ENCODE peak calls at places on chromosomes 2 and 18, in ten cellular contexts. A is ascending aorta, P is heart right ventricle, U is body of pancreas, B is IMR-90, M is lower lobe of right lung, J is mammary epithelial cell, W is keratinocyte, F is brain microvascular endothelial cell, Y is left ventricle myocardium inferior. D is an unnamed sample. For H3K27me3, the result is how much of the 10 kb centered on the place peaks cover.

GRCh38 chr2:86194751-86195054 is 559 bp downstream of the IMMT start:
- DNase-seq in J (no peak), F (no peak), U (no peak), W (no peak), Y (no peak), B (no peak), M (no peak), A (peak), P (peak), D (no peak)

GRCh38 chr2:157194097-157194688 is 63.3 kb upstream of the GALNT5 start:
- DNase-seq in A (no peak), U (peak), F (peak), W (no peak), J (peak), B (peak), P (no peak), M (no peak), Y (no peak), D (peak)

GRCh38 chr18:59911600-59911999 is 11.8 kb downstream of the PMAIP1 start:
- DNase-seq in P (no peak), A (no peak), J (no peak), W (no peak), B (no peak), Y (no peak), M (no peak), U (no peak), F (no peak), D (no peak)

GRCh38 chr2:175436076-175436475 is 254.6 kb upstream of the ATP5MC3 start:
- DNase-seq in J (peak), F (no peak), W (no peak), Y (no peak), M (no peak), A (no peak), U (no peak), P (no peak), B (no peak), D (no peak)

GRCh38 chr2:31694444-31694843 is 113.7 kb upstream of the SRD5A2 start:
- DNase-seq in U (no peak), P (no peak), Y (no peak), J (peak), W (no peak), M (no peak), B (peak), A (no peak), F (no peak), D (no peak)

GRCh38 chr18:54845788-54846187 is 17.5 kb downstream of the RAB27B start:
- DNase-seq in U (no peak), W (no peak), P (no peak), J (peak), B (peak), A (no peak), M (no peak), Y (no peak), F (peak), D (no peak)

GRCh38 chr2:223779877-223780276 is 57.5 kb downstream of the AP1S3 start:
- DNase-seq in A (no peak), U (peak), F (peak), Y (no peak), M (no peak), J (peak), B (peak), P (no peak), W (no peak), D (peak)

GRCh38 chr2:17627434-17627833 is 86.9 kb downstream of the VSNL1 start:
- DNase-seq in U (no peak), M (no peak), A (peak), B (no peak), Y (no peak), F (no peak), J (peak), W (no peak), P (no peak), D (no peak)

GRCh38 chr2:174158003-174158402 is 90.3 kb downstream of the OLA1 start:
- DNase-seq in A (no peak), M (no peak), B (no peak), Y (no peak), W (no peak), U (peak), J (peak), P (no peak), F (peak), D (no peak)

GRCh38 chr2:239227661-239228371 is 173.0 kb downstream of the HDAC4 start:
- DNase-seq in M (no peak), B (peak), P (no peak), U (no peak), J (no peak), Y (no peak), F (no peak), A (peak), W (no peak), D (no peak)

GRCh38 chr2:239229545-239230279 is 171.1 kb downstream of the HDAC4 start:
- DNase-seq in J (no peak), U (no peak), B (no peak), A (peak), M (no peak), P (no peak), Y (no peak), F (peak), W (no peak), D (no peak)

GRCh38 chr2:239232195-239232578 is 168.6 kb downstream of the HDAC4 start:
- DNase-seq in P (no peak), U (no peak), Y (no peak), W (no peak), B (no peak), F (no peak), M (no peak), A (peak), J (no peak), D (no peak)

GRCh38 chr2:239233576-239233975 is 167.2 kb downstream of the HDAC4 start:
- DNase-seq in M (no peak), U (no peak), Y (no peak), A (peak), P (no peak), B (no peak), F (no peak), W (no peak), J (no peak), D (no peak)

GRCh38 chr2:239230318-239231052 is 170.3 kb downstream of the HDAC4 start:
- DNase-seq in J (no peak), M (peak), A (peak), W (no peak), F (no peak), Y (peak), U (peak), P (peak), B (no peak), D (no peak)
- H3K4me3 ChIP-seq in J (no peak), M (peak), A (no peak), W (no peak), F (no peak), Y (no peak), U (no peak), P (no peak), B (no peak), D (no peak)

GRCh38 chr2:160405077-160405865 is 88.3 kb downstream of the RBMS1 start:
- DNase-seq in W (no peak), P (no peak), F (no peak), J (no peak), M (no peak), A (no peak), U (no peak), Y (no peak), B (no peak), D (no peak)
- H3K27me3 ChIP-seq in W (under half), P (under half), F (under half), J (under half), M (under half), A (under half), U (under half), Y (under half), B (under half), D (under half)

GRCh38 chr2:144279165-144279564 is 240.8 kb downstream of the ZEB2 start:
- DNase-seq in B (no peak), A (no peak), U (no peak), P (no peak), Y (no peak), W (no peak), F (no peak), M (no peak), J (no peak), D (no peak)

GRCh38 chr2:144274131-144274530 is 245.8 kb downstream of the ZEB2 start:
- DNase-seq in M (no peak), J (no peak), F (no peak), W (no peak), U (no peak), B (no peak), A (no peak), P (no peak), Y (no peak), D (no peak)

GRCh38 chr2:144280009-144280408 is 239.9 kb downstream of the ZEB2 start:
- DNase-seq in Y (no peak), U (no peak), B (peak), A (no peak), F (no peak), P (no peak), J (no peak), M (no peak), W (no peak), D (no peak)

GRCh38 chr2:144275340-144275739 is 244.6 kb downstream of the ZEB2 start:
- DNase-seq in W (no peak), U (no peak), M (no peak), B (no peak), F (no peak), J (no peak), Y (no peak), A (no peak), P (no peak), D (no peak)

DNA sequence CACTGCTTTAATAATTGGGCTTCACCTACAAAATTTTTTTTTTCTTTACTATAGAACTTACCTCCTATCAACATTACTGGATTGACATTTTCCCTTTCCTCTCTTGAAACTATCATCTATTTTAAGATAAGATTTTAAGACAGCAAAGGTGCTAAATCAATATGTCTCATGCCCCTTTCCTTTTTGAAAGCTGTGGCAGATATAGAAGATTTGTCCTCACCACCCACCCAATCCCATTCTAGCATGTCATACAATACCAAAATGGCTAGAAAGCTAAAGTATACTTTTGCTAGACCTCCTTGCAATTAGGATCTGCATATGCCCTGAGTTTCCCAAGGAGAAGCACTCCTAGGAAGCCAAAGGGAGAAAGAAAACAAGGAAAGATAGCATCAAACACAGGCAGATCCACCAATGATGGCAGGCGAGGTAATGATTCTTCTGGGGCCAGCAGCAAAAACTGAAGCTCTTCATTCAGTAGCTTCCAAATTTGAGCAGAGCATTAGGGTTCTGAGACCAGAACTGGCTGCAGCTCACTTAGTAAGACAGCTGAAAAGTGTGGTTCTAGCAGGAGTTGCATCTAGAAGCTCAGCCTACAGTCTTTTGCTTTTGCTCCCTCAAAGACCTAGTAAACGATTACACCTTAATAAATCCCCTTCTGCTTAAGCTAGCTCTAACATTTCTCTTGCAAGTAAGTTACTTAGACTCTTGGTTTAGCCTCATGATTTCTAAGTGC is 242.1 kb downstream of the ZEB2 start:
- DNase-seq in P (no peak), A (no peak), F (no peak), U (no peak), W (no peak), Y (no peak), J (no peak), M (no peak), B (no peak), D (no peak)
- TF ChIP-seq CTCF in P (no peak), A (no peak), F (no peak), U (no peak), W (no peak), Y (no peak), J (no peak), M (no peak), B (no peak), D (no peak)

GRCh38 chr2:149028891-149029290 is 9.6 kb upstream of the LYPD6B start:
- DNase-seq in Y (no peak), A (no peak), B (no peak), W (no peak), M (no peak), P (no peak), J (no peak), F (no peak), U (no peak), D (no peak)

GRCh38 chr2:149031396-149031795 is 7.1 kb upstream of the LYPD6B start:
- DNase-seq in U (no peak), J (no peak), M (no peak), B (no peak), F (no peak), W (no peak), Y (no peak), P (no peak), A (no peak), D (no peak)

GRCh38 chr2:149028377-149028776 is 10.1 kb upstream of the LYPD6B start:
- DNase-seq in M (no peak), Y (no peak), F (no peak), W (no peak), B (no peak), P (no peak), A (no peak), U (no peak), J (no peak), D (no peak)

GRCh38 chr2:149029312-149029965 is 9.1 kb upstream of the LYPD6B start:
- DNase-seq in A (no peak), P (no peak), B (no peak), J (no peak), W (no peak), U (no peak), M (no peak), F (no peak), Y (no peak), D (no peak)

GRCh38 chr2:149027602-149028250 is 10.8 kb upstream of the LYPD6B start:
- DNase-seq in U (no peak), F (no peak), B (no peak), A (no peak), W (peak), M (no peak), Y (no peak), P (no peak), J (peak), D (no peak)
- H3K4me3 ChIP-seq in U (no peak), F (no peak), B (no peak), A (no peak), W (peak), M (no peak), Y (no peak), P (no peak), J (peak), D (no peak)

GRCh38 chr2:70941701-70942100 is 6.0 kb downstream of the ATP6V1B1 start:
- DNase-seq in Y (no peak), U (no peak), P (no peak), F (no peak), W (no peak), B (no peak), A (peak), M (no peak), J (no peak), D (no peak)

GRCh38 chr2:70942396-70942795 is 6.7 kb downstream of the ATP6V1B1 start:
- DNase-seq in U (no peak), W (no peak), P (no peak), Y (no peak), B (no peak), A (peak), J (no peak), F (no peak), M (no peak), D (no peak)

GRCh38 chr2:70946832-70947442 is 11.2 kb downstream of the ATP6V1B1 start:
- DNase-seq in F (peak), B (peak), P (no peak), A (peak), W (no peak), Y (no peak), M (no peak), J (no peak), U (peak), D (no peak)

GRCh38 chr2:70942900-70943871 is 7.5 kb downstream of the ATP6V1B1 start:
- DNase-seq in U (no peak), M (no peak), W (no peak), Y (no peak), A (peak), J (no peak), P (no peak), B (peak), F (no peak), D (no peak)

GRCh38 chr2:70944291-70944690 is 8.6 kb downstream of the ATP6V1B1 start:
- DNase-seq in P (no peak), W (no peak), B (no peak), U (no peak), A (peak), J (no peak), M (no peak), Y (no peak), F (no peak), D (no peak)
- H3K27me3 ChIP-seq in P (under half), W (under half), B (under half), U (under half), A (under half), J (under half), M (under half), Y (half or more), F (under half), D (under half)

GRCh38 chr2:59080465-59081181 is 839.5 kb upstream of the FANCL start:
- DNase-seq in P (no peak), J (no peak), W (no peak), A (no peak), Y (no peak), F (no peak), U (no peak), M (no peak), B (no peak), D (no peak)

GRCh38 chr2:59083075-59083792 is 842.1 kb upstream of the FANCL start:
- DNase-seq in J (no peak), W (no peak), A (no peak), F (no peak), M (no peak), B (no peak), U (no peak), Y (no peak), P (no peak), D (no peak)
- TF ChIP-seq CTCF in J (no peak), W (no peak), A (no peak), F (no peak), M (no peak), B (no peak), U (no peak), Y (no peak), P (no peak), D (no peak)